ENCODE peak calls at places on chromosome 2, in seven cellular contexts. H is MM.1S, N is type B pancreatic cell, V is adrenal gland, R is upper lobe of right lung, J is WERI-Rb-1, K is lower leg skin. W is an unnamed sample.

GRCh38 chr2:109447251-109447661 is 166.5 kb downstream of the SEPTIN10 start:
- DNase-seq in H (no peak), N (no peak), V (no peak), R (no peak), J (peak), K (no peak), W (no peak)

GRCh38 chr2:182038579-182038978 is 52.9 kb downstream of the PPP1R1C start:
- DNase-seq in H (no peak), N (no peak), V (no peak), R (no peak), J (no peak), K (no peak), W (no peak)

GRCh38 chr2:105712981-105713596 is 31.6 kb upstream of the NCK2 start:
- DNase-seq in H (peak), N (no peak), V (peak), R (no peak), J (no peak), K (no peak), W (no peak)

GRCh38 chr2:12045864-12046291 is 299.4 kb downstream of the LPIN1 start:
- DNase-seq in H (peak), N (no peak), V (no peak), R (no peak), J (no peak), K (no peak), W (no peak)

GRCh38 chr2:10123281-10123680 is 742 bp downstream of the RRM2 start:
- DNase-seq in H (no peak), N (no peak), V (no peak), R (no peak), J (no peak), K (no peak), W (no peak)

GRCh38 chr2:184835081-184835728 is 236.9 kb downstream of the ZNF804A start:
- DNase-seq in H (no peak), N (no peak), V (peak), R (no peak), J (no peak), K (no peak), W (no peak)

GRCh38 chr2:225040862-225041209 is 1.4 kb downstream of the DOCK10 start:
- DNase-seq in H (peak), N (no peak), V (peak), R (no peak), J (no peak), K (no peak), W (no peak)

GRCh38 chr2:4381049-4381448 is 677.7 kb downstream of the DCDC2C start:
- DNase-seq in H (no peak), N (no peak), V (no peak), R (no peak), J (no peak), K (no peak), W (no peak)

DNA sequence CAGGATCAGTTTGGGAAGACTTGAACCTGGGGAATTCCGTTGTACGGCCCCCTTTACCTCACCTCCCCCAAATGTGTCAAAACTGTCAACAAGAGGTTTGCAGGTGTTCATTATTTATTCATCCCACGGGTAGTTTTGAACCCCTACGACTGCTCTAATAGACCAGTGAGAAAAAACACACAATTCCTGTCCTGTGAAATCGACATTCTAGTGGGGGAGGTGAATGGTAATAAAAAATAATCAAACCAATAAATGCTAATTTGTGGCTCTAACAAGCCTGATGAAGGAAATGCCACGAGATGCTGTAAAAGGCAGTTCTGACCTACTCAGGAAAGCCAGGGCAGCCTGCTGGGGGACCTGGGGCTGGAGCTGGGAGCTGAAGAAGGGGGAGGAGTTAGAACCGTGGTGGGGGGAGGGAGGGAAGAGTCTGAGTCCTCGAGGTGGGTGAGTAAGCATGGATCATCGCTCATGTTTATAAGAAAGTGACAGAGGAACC is 463 bp upstream of the DNAJB2 start:
- DNase-seq in H (no peak), N (no peak), V (no peak), R (no peak), J (no peak), K (no peak), W (no peak)
- TF ChIP-seq CTCF in H (no peak), N (no peak), V (no peak), R (no peak), J (no peak), K (no peak), W (no peak)

GRCh38 chr2:7014201-7014640 is 97.0 kb downstream of the RNF144A start:
- DNase-seq in H (no peak), N (no peak), V (peak), R (no peak), J (peak), K (no peak), W (no peak)
- TF ChIP-seq CTCF in H (peak), N (peak), V (no peak), R (peak), J (peak), K (no peak), W (peak)

DNA sequence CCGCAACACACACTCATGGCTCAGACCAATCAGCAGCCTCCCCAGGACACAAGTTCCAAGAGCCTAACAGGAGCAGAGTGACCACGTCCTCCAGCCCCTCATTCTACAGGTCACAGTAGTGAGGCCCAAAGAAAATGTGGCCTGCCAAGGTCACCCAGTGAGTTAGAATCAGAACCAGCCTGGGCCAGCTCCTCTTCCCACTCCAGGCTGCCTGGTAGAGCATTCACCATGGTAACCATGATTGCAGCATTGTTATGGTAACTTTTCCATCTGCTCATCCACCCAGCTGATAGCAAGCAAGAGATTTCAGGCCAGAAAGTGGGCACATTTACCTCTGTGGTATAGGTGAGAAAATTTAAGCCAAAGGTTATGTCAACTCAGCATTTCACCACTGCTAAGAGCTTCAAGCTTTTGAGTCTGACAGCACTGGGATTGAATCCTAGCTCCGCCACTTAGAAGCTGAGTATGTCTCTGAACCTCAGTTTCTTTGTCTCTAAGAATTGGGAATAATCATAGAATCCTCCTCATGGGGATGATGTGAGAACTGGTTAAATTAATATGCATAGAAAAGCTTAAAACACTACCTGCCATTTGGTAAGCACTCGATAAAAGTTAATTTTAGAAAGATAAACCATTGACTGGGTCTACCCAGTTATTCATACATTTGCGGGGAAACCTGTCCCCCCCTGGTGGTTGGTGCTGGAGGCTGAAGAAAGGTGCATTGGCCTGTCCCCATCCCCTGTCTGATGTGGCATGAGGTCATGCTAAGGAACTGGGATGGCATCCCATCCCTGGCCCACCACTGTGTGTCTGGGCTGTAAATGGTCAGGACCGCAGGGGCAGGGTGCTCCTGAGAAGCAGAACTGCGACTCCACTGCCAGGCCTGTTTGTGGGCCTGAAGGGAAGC is 181.5 kb downstream of the KLHL29 start:
- DNase-seq in H (no peak), N (no peak), V (peak), R (no peak), J (peak), K (no peak), W (no peak)
- TF ChIP-seq CTCF in H (no peak), N (peak), V (peak), R (peak), J (peak), K (no peak), W (peak)

DNA sequence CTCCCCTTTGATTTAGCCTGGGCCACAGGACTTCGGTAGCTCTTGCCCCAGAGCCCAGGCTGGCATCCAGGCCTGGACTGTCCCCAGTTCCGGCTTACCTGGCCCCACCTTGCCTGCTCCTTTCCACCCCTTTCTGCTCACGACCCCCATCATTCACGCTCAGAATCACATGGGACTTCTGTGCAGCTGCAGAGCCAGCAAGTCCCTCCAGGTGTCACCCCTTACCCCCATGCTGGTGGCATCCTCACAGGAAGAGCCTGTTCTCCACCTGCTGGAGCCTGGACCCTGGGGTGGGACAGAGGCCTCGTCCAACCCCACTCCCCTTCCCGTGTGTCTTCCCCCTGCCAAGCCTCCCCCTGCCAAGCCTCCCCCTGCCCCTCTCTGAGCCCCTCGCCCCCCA is 7.9 kb upstream of the KCNIP3 start:
- DNase-seq in H (no peak), N (no peak), V (no peak), R (no peak), J (peak), K (no peak), W (no peak)
- TF ChIP-seq CTCF in H (no peak), N (no peak), V (no peak), R (no peak), J (peak), K (no peak), W (no peak)

GRCh38 chr2:42074661-42075060 is 26.8 kb downstream of the PKDCC start:
- DNase-seq in H (no peak), N (no peak), V (no peak), R (no peak), J (no peak), K (no peak), W (no peak)
- TF ChIP-seq CTCF in H (no peak), N (no peak), V (no peak), R (no peak), J (peak), K (no peak), W (no peak)

GRCh38 chr2:194870974-194871535 is 786.0 kb upstream of the SLC39A10 start:
- DNase-seq in H (no peak), N (no peak), V (no peak), R (no peak), J (no peak), K (no peak), W (no peak)

DNA sequence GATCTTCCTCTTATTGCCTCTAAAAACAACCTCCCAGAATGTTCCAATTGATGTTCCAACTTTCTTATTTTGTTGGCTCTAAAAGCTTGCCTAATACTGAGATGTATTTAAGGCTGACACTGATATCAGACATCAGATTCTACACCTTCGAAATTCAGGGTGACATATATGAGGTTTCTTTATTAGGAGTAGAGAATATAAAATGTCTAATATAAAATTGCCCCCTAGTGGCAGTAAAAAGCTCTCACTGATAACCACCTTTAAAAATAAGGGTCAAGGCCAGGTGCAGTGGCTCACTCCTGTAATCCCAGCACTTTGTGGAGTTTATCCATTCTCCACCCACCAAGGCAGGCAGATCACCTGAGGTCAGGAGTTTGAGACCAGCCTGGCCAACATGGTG is 789.7 kb upstream of the SLC39A10 start:
- DNase-seq in H (peak), N (no peak), V (no peak), R (no peak), J (no peak), K (no peak), W (no peak)
- TF ChIP-seq CTCF in H (peak), N (peak), V (peak), R (peak), J (peak), K (no peak), W (peak)

GRCh38 chr2:232980683-232981082 is 32.4 kb downstream of the NGEF start:
- DNase-seq in H (no peak), N (peak), V (no peak), R (no peak), J (no peak), K (no peak), W (no peak)

GRCh38 chr2:232981767-232982360 is 31.2 kb downstream of the NGEF start:
- DNase-seq in H (no peak), N (peak), V (no peak), R (peak), J (no peak), K (no peak), W (no peak)

GRCh38 chr2:232977438-232977971 is 35.6 kb downstream of the NGEF start:
- DNase-seq in H (no peak), N (peak), V (no peak), R (no peak), J (no peak), K (no peak), W (no peak)

GRCh38 chr2:232981356-232981755 is 31.7 kb downstream of the NGEF start:
- DNase-seq in H (no peak), N (peak), V (no peak), R (no peak), J (no peak), K (peak), W (no peak)

GRCh38 chr2:232979871-232980461 is 33.1 kb downstream of the NGEF start:
- DNase-seq in H (no peak), N (peak), V (peak), R (no peak), J (no peak), K (no peak), W (no peak)
- TF ChIP-seq CTCF in H (no peak), N (no peak), V (peak), R (no peak), J (no peak), K (no peak), W (no peak)